ENCODE peak calls at places on chromosome 14, in six cellular contexts. W is A549, Y is HCT116, N is endothelial cell of umbilical vein, D is WTC11, S is HepG2. T is an unnamed sample.

GRCh38 chr14:95535226-95536021 is 574 bp downstream of the GLRX5 start:
- DNase-seq in N (peak), D (peak), W (no peak), S (no peak), Y (no peak), T (peak)

GRCh38 chr14:68730811-68731425 is 61.9 kb downstream of the ZFP36L1 start:
- DNase-seq in D (peak), S (no peak), N (no peak), W (no peak), Y (no peak), T (peak)

GRCh38 chr14:96027356-96028335 is 11.5 kb upstream of the C14orf132 start:
- DNase-seq in D (no peak), S (no peak), N (no peak), Y (no peak), W (no peak), T (no peak)

GRCh38 chr14:24430682-24431568 is 1.2 kb downstream of the KHNYN start:
- DNase-seq in S (no peak), D (peak), Y (no peak), N (peak), W (no peak), T (peak)

GRCh38 chr14:38291681-38292459 is 36.0 kb upstream of the CLEC14A start:
- DNase-seq in D (no peak), N (peak), Y (no peak), S (no peak), W (no peak), T (no peak)

GRCh38 chr14:64706119-64706465 is 1.9 kb downstream of the PLEKHG3 start:
- DNase-seq in W (no peak), Y (no peak), D (no peak), S (no peak), N (no peak), T (no peak)

GRCh38 chr14:57402173-57402852 is 11.9 kb downstream of the NAA30 start:
- DNase-seq in S (no peak), D (no peak), N (no peak), W (no peak), Y (no peak), T (no peak)

GRCh38 chr14:104875412-104875751 is 10.3 kb downstream of the CEP170B start:
- DNase-seq in Y (no peak), W (no peak), N (no peak), S (no peak), D (no peak), T (no peak)

GRCh38 chr14:105508069-105508468 is 17.0 kb downstream of the TEDC1 start:
- DNase-seq in Y (no peak), D (no peak), S (no peak), N (no peak), W (no peak), T (no peak)

GRCh38 chr14:46405095-46405494 is 246.5 kb downstream of the RPL10L start:
- DNase-seq in N (no peak), W (no peak), D (no peak), Y (no peak), S (no peak), T (no peak)

GRCh38 chr14:78455896-78456435 is 285.8 kb downstream of the NRXN3 start:
- DNase-seq in W (no peak), Y (no peak), S (no peak), D (no peak), N (no peak), T (no peak)
- TF ChIP-seq MAX in W (no peak), Y (no peak), S (no peak), D (no peak), N (no peak), T (no peak)

DNA sequence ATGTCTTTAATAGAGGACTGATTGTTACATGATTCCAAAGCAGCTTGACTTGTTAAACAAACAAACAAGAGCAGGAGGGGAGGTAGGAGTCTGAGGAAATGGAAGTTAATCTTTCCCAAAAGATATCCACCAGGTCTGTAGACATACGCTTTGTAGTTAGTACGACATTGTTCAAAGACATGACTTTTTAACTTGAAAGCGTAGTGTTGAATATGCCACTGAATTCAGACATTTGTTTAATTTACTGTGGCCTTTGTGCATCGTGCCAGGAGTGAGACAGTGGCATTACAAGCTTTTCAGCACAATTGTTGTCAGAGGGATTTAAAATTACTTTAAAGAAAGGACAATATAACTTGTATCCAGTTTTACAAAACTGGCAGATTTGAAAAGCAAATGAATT is 53.0 kb downstream of the SAV1 start:
- DNase-seq in W (no peak), Y (no peak), N (no peak), D (no peak), S (peak), T (no peak)
- TF ChIP-seq MAX in W (no peak), Y (no peak), N (no peak), D (no peak), S (no peak), T (no peak)

DNA sequence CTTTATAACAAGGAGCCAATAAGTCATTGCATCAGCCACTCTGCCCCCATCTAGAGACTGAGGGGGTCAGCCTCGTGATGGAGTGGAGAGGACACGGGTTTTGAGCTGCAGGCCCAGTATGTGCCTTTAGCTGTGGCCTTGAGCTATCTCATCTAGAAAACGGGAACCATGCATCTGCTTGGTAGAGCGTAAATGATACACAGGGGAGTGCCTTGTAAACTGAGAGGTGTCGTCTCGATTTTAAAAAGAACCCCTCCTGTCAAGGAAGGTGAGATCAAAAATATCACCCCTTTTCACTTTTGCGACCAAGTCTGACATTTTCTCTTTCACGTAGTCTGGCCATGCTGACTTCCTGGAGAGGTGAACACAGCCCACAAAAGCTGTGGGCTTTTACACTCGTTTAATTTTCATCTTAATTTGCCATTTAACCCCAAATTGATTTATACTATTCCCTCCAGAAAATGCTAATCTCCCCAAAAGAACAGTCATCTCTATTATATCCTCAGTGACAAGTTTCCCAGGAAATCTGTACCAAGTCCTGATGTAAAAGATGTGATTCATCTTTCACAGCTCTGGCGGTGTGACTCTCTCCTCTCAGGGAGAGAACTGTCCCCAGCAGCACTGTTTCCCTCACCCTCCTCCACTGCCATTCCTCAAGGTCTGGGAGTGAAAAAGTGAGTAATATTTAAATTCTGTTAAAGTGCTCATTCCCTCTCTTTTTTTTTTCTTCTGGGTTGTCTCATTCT is 30.6 kb downstream of the VCPKMT start:
- DNase-seq in S (no peak), D (no peak), Y (no peak), W (no peak), N (no peak), T (no peak)
- TF ChIP-seq MAX in S (no peak), D (no peak), Y (no peak), W (no peak), N (no peak), T (no peak)

GRCh38 chr14:70707138-70708038 is 65.7 kb downstream of the TTC9 start:
- DNase-seq in Y (peak), S (peak), D (peak), N (no peak), W (no peak), T (peak)
- TF ChIP-seq MAX in Y (no peak), S (no peak), D (no peak), N (no peak), W (no peak), T (no peak)

GRCh38 chr14:52397844-52398243 is 83.7 kb downstream of the PTGER2 start:
- DNase-seq in W (no peak), Y (no peak), D (no peak), N (no peak), S (no peak), T (no peak)
- TF ChIP-seq MAX in W (no peak), Y (no peak), D (no peak), N (no peak), S (no peak), T (no peak)

DNA sequence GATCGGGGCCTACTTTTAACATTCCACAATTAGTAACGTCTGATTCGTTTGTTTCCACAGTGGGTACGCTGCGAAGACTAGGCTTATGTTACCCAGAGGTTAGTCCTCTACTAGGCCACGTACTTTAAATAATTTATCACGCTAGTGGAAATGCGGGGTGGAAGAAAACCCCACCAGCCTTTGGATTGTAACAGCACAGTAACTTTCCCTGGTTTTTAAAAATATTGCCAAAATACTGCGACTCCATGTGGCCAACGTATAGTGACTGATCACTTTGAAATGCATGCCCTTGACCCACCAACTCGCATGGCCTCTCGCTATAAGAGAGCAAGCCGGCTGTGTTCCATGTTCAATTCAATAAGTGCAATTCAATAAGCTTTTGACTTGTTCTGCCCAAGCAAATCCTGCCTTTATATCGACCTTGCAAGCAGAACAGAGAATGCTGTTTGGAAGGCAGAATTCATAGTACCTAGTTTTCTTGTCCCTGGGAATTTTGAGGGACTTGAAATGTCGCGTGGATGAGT is 882 bp upstream of the GTF2A1 start:
- DNase-seq in Y (no peak), D (no peak), N (no peak), W (no peak), S (no peak), T (peak)
- TF ChIP-seq MAX in Y (no peak), D (no peak), N (no peak), W (no peak), S (no peak), T (no peak)

GRCh38 chr14:79543966-79544365 is 667.3 kb downstream of the DIO2 start:
- DNase-seq in W (peak), S (no peak), D (peak), Y (no peak), N (peak), T (peak)
- TF ChIP-seq MAX in W (no peak), S (no peak), D (no peak), Y (no peak), N (no peak), T (no peak)

DNA sequence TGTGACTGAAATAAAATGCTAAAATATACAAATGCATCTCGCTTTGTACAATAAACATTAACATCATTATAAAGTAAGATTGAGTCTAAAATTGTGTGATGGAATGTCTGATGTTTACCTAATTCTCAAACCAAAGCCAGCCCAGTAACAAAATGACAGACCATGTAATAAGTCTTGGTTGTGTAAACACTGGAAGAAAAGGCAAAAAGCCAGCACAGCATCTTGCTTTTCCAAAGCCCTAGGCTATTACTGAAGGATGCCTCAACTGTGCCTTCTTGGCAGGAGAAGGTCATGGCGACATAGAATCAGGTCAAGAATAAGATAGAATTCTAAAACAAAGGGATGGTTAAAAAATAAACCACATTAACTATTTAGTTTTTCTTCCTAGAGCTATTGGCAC is 169.6 kb downstream of the EGLN3 start:
- DNase-seq in S (no peak), N (no peak), D (no peak), Y (no peak), W (no peak), T (no peak)
- TF ChIP-seq MAX in S (no peak), N (no peak), D (no peak), Y (no peak), W (no peak), T (no peak)

GRCh38 chr14:20714593-20715250 is 26.2 kb downstream of the ANG start:
- DNase-seq in D (no peak), N (peak), Y (no peak), W (no peak), S (no peak), T (peak)
- TF ChIP-seq MAX in D (no peak), N (no peak), Y (no peak), W (no peak), S (no peak), T (no peak)

T was measured in NB4.